ENCODE peak calls at places on chromosomes 5 and 9, in nine cellular contexts. I, U, P, A, Y, Z, O, V and G are unnamed samples.

GRCh38 chr5:151556808-151557207 is 34.3 kb downstream of the FAT2 start:
- DNase-seq in I (no peak), U (peak; percentile 33), P (no peak), A (no peak), Y (no peak), Z (no peak), O (no peak), V (no peak), G (no peak)

GRCh38 chr9:88738708-88739107 is 203.7 kb downstream of the NXNL2 start:
- DNase-seq in I (peak; percentile 36), U (no peak), P (no peak), A (no peak), Y (no peak), Z (no peak), O (no peak), V (no peak), G (no peak)

GRCh38 chr5:33074548-33074947 is 363.4 kb downstream of the NPR3 start:
- DNase-seq in I (peak; percentile 8), U (no peak), P (no peak), A (no peak), Y (no peak), Z (peak; percentile 20), O (no peak), V (no peak), G (no peak)

GRCh38 chr9:19969721-19970120 is 180.9 kb upstream of the SLC24A2 start:
- DNase-seq in I (no peak), U (no peak), P (no peak), A (no peak), Y (no peak), Z (no peak), O (no peak), V (no peak), G (no peak)

GRCh38 chr5:156103116-156103860 is 223.7 kb upstream of the SGCD start:
- DNase-seq in I (peak; percentile 21), U (no peak), P (no peak), A (peak; percentile 43), Y (no peak), Z (no peak), O (no peak), V (no peak), G (no peak)

GRCh38 chr9:117704024-117704575 is at the start of gene TLR4:
- DNase-seq in I (peak; percentile 35), U (peak; percentile 86), P (peak; percentile 17), A (peak; percentile 29), Y (no peak), Z (peak; percentile 13), O (peak; percentile 71), V (no peak), G (no peak)

GRCh38 chr5:160486573-160486972 is 64.9 kb downstream of the PTTG1 start:
- DNase-seq in I (no peak), U (no peak), P (no peak), A (no peak), Y (peak; percentile 12), Z (no peak), O (no peak), V (no peak), G (no peak)

GRCh38 chr5:37086466-37087178 is 162.6 kb downstream of the CPLANE1 start:
- DNase-seq in I (no peak), U (no peak), P (no peak), A (peak; percentile 81), Y (no peak), Z (no peak), O (peak; percentile 24), V (peak; percentile 49), G (no peak)

GRCh38 chr9:14098102-14098501 is 215.8 kb downstream of the NFIB start:
- DNase-seq in I (no peak), U (no peak), P (no peak), A (no peak), Y (no peak), Z (no peak), O (no peak), V (no peak), G (no peak)

GRCh38 chr5:909086-909485 is 16.4 kb downstream of the TRIP13 start:
- DNase-seq in I (no peak), U (no peak), P (no peak), A (no peak), Y (no peak), Z (no peak), O (no peak), V (no peak), G (no peak)

GRCh38 chr5:159095882-159096554 is 3.7 kb downstream of the EBF1 start:
- DNase-seq in I (no peak), U (no peak), P (peak; percentile 67), A (no peak), Y (no peak), Z (no peak), O (no peak), V (no peak), G (peak; percentile 34)

GRCh38 chr5:74919487-74919886 is 53.3 kb upstream of the FAM169A start:
- DNase-seq in I (peak; percentile 67), U (peak; percentile 78), P (peak; percentile 54), A (peak; percentile 5), Y (no peak), Z (peak; percentile 59), O (no peak), V (peak; percentile 55), G (no peak)

GRCh38 chr9:132877447-132877817 is 652 bp downstream of the AK8 start:
- DNase-seq in I (no peak), U (no peak), P (no peak), A (no peak), Y (no peak), Z (no peak), O (no peak), V (no peak), G (no peak)

GRCh38 chr5:9156282-9156681 is 389.6 kb downstream of the SEMA5A start:
- DNase-seq in I (peak; percentile 30), U (peak; percentile 66), P (peak; percentile 62), A (peak; percentile 59), Y (no peak), Z (peak; percentile 57), O (no peak), V (no peak), G (peak; percentile 56)

GRCh38 chr5:108727154-108727638 is 20.5 kb upstream of the FER start:
- DNase-seq in I (no peak), U (no peak), P (no peak), A (no peak), Y (no peak), Z (no peak), O (peak; percentile 52), V (no peak), G (peak; percentile 65)

GRCh38 chr9:6938447-6938846 is 180.7 kb downstream of the KDM4C start:
- DNase-seq in I (peak; percentile 23), U (no peak), P (no peak), A (peak; percentile 34), Y (no peak), Z (peak; percentile 52), O (no peak), V (no peak), G (no peak)

GRCh38 chr9:101628173-101628572 is 33.4 kb upstream of the PPP3R2 start:
- DNase-seq in I (no peak), U (no peak), P (no peak), A (no peak), Y (no peak), Z (no peak), O (no peak), V (no peak), G (no peak)

GRCh38 chr5:108521841-108522506 is 140.1 kb upstream of the FBXL17 start:
- DNase-seq in I (peak; percentile 35), U (peak; percentile 10), P (peak; percentile 35), A (peak; percentile 31), Y (no peak), Z (peak; percentile 42), O (no peak), V (peak; percentile 29), G (no peak)

GRCh38 chr9:14485366-14485765 is 171.4 kb upstream of the NFIB start:
- DNase-seq in I (no peak), U (no peak), P (no peak), A (no peak), Y (no peak), Z (no peak), O (no peak), V (no peak), G (no peak)

GRCh38 chr5:124162782-124163532 is 583.5 kb downstream of the ZNF608 start:
- DNase-seq in I (no peak), U (peak; percentile 85), P (peak; percentile 60), A (no peak), Y (no peak), Z (no peak), O (peak; percentile 47), V (peak; percentile 77), G (no peak)

GRCh38 chr9:81690251-81690851 is 1.0 kb upstream of the TLE1 start:
- DNase-seq in I (no peak), U (no peak), P (peak; percentile 60), A (no peak), Y (no peak), Z (peak; percentile 13), O (peak; percentile 80), V (peak; percentile 77), G (peak; percentile 43)

GRCh38 chr9:133787749-133788015 is 49.5 kb upstream of the SARDH start:
- DNase-seq in I (no peak), U (peak; percentile 29), P (no peak), A (no peak), Y (no peak), Z (no peak), O (peak; percentile 77), V (no peak), G (peak; percentile 57)

GRCh38 chr5:98927988-98928801 is 612 bp downstream of the CHD1 start:
- DNase-seq in I (peak; percentile 39), U (peak; percentile 44), P (peak; percentile 74), A (peak; percentile 7), Y (peak; percentile 9), Z (peak; percentile 47), O (peak; percentile 71), V (peak; percentile 49), G (peak; percentile 75)

GRCh38 chr5:105684799-105685198 is 1985.9 kb downstream of the EFNA5 start:
- DNase-seq in I (no peak), U (no peak), P (no peak), A (no peak), Y (no peak), Z (no peak), O (no peak), V (no peak), G (no peak)

GRCh38 chr5:135560858-135561257 is 17.9 kb downstream of the CXCL14 start:
- DNase-seq in I (peak; percentile 46), U (peak; percentile 68), P (peak; percentile 90), A (peak; percentile 35), Y (peak; percentile 30), Z (peak; percentile 85), O (peak; percentile 79), V (peak; percentile 61), G (peak; percentile 90)

GRCh38 chr5:132465095-132465707 is 25.4 kb downstream of the IRF1 start:
- DNase-seq in I (no peak), U (no peak), P (no peak), A (no peak), Y (no peak), Z (no peak), O (peak; percentile 26), V (no peak), G (no peak)

GRCh38 chr9:77450093-77450475 is 198.0 kb downstream of the GNA14 start:
- DNase-seq in I (no peak), U (no peak), P (no peak), A (no peak), Y (no peak), Z (no peak), O (no peak), V (no peak), G (no peak)

GRCh38 chr9:114521846-114522245 is 16.6 kb upstream of the WHRN start:
- DNase-seq in I (no peak), U (no peak), P (no peak), A (no peak), Y (no peak), Z (no peak), O (no peak), V (no peak), G (no peak)

GRCh38 chr5:14102666-14103065 is 40.5 kb upstream of the TRIO start:
- DNase-seq in I (no peak), U (no peak), P (no peak), A (no peak), Y (no peak), Z (no peak), O (no peak), V (no peak), G (no peak)

GRCh38 chr5:150516011-150516410 is 8.1 kb downstream of the NDST1 start:
- DNase-seq in I (no peak), U (no peak), P (no peak), A (peak; percentile 76), Y (no peak), Z (no peak), O (no peak), V (no peak), G (no peak)

GRCh38 chr5:68920888-68921287 is 172.9 kb upstream of the SLC30A5 start:
- DNase-seq in I (no peak), U (no peak), P (no peak), A (no peak), Y (no peak), Z (no peak), O (no peak), V (no peak), G (no peak)